ENCODE peak calls at places on chromosomes 1 and 21, in four cellular contexts. C, G, X and V are unnamed samples.

GRCh38 chr21:45404726-45405270 is at the start of gene COL18A1:
- DNase-seq in C (peak), G (no peak), X (no peak), V (peak)

GRCh38 chr1:46342084-46342656 is 1.6 kb downstream of the NSUN4 start:
- DNase-seq in C (no peak), G (no peak), X (no peak), V (no peak)

GRCh38 chr1:31241321-31241720 is 1.6 kb upstream of the NKAIN1 start:
- DNase-seq in C (no peak), G (no peak), X (no peak), V (no peak)

GRCh38 chr1:89529196-89529595 is 4.6 kb downstream of the LRRC8B start:
- DNase-seq in C (no peak), G (no peak), X (no peak), V (no peak)

GRCh38 chr1:216293673-216294072 is 129.6 kb downstream of the USH2A start:
- DNase-seq in C (no peak), G (no peak), X (no peak), V (no peak)

GRCh38 chr1:219347843-219348475 is 174.3 kb downstream of the LYPLAL1 start:
- DNase-seq in C (peak), G (no peak), X (no peak), V (no peak)

GRCh38 chr1:48560114-48560513 is 88.1 kb upstream of the SPATA6 start:
- DNase-seq in C (no peak), G (no peak), X (no peak), V (no peak)

GRCh38 chr1:245091818-245092637 is 62.8 kb upstream of the KIF26B start:
- DNase-seq in C (peak), G (no peak), X (no peak), V (peak)

GRCh38 chr21:43331962-43332458 is 94.9 kb downstream of the SIK1 start:
- DNase-seq in C (peak), G (no peak), X (no peak), V (peak)

GRCh38 chr1:185483647-185484450 is 166.8 kb upstream of the IVNS1ABP start:
- DNase-seq in C (no peak), G (no peak), X (no peak), V (peak)

GRCh38 chr1:178397678-178398077 is 99.1 kb downstream of the CLEC20A start:
- DNase-seq in C (no peak), G (no peak), X (no peak), V (no peak)

GRCh38 chr1:153774780-153775431 is at the start of gene SLC27A3:
- DNase-seq in C (peak), G (no peak), X (no peak), V (peak)

GRCh38 chr1:245177071-245177900 is 22.5 kb downstream of the KIF26B start:
- DNase-seq in C (no peak), G (no peak), X (no peak), V (no peak)

GRCh38 chr1:156194300-156194652 is 372 bp downstream of the SLC25A44 start:
- DNase-seq in C (no peak), G (no peak), X (no peak), V (no peak)

GRCh38 chr1:44860891-44861290 is 17.8 kb upstream of the PTCH2 start:
- DNase-seq in C (no peak), G (no peak), X (no peak), V (no peak)

GRCh38 chr1:183831336-183831735 is 26.4 kb downstream of the RGL1 start:
- DNase-seq in C (no peak), G (no peak), X (no peak), V (no peak)

GRCh38 chr21:33802458-33802857 is 113.1 kb downstream of the ATP5PO start:
- DNase-seq in C (no peak), G (no peak), X (no peak), V (no peak)

GRCh38 chr21:31667141-31667540 is 7.6 kb downstream of the SOD1 start:
- DNase-seq in C (no peak), G (no peak), X (no peak), V (no peak)

GRCh38 chr1:162328507-162328906 is 48.1 kb downstream of the SPATA46 start:
- DNase-seq in C (no peak), G (no peak), X (no peak), V (no peak)

GRCh38 chr1:22916469-22916817 is 56.2 kb downstream of the LACTBL1 start:
- DNase-seq in C (no peak), G (no peak), X (no peak), V (no peak)

GRCh38 chr1:2389644-2390043 is 1.7 kb downstream of the MORN1 start:
- DNase-seq in C (no peak), G (no peak), X (no peak), V (no peak)

GRCh38 chr1:2392071-2392442 is 416 bp downstream of the RER1 start:
- DNase-seq in C (no peak), G (no peak), X (no peak), V (no peak)

GRCh38 chr1:2391034-2391384 is 345 bp downstream of the MORN1 start:
- DNase-seq in C (no peak), G (no peak), X (no peak), V (no peak)

GRCh38 chr1:2392686-2393085 is 1.0 kb downstream of the RER1 start:
- DNase-seq in C (no peak), G (no peak), X (no peak), V (no peak)

GRCh38 chr1:2391385-2392070 is at the start of the genes MORN1 and RER1:
- DNase-seq in C (peak), G (peak), X (peak), V (peak)
- TF ChIP-seq POLR2A in C (peak), G (peak), X (peak), V (peak)

GRCh38 chr1:227729144-227729880 is 5.8 kb downstream of the JMJD4 start:
- DNase-seq in C (peak), G (no peak), X (no peak), V (no peak)
- H3K27ac ChIP-seq in C (peak), G (peak), X (peak), V (no peak)

GRCh38 chr1:209609403-209610377 is 26.2 kb downstream of the CAMK1G start:
- DNase-seq in C (no peak), G (no peak), X (no peak), V (no peak)
- TF ChIP-seq POLR2A in C (no peak), G (no peak), X (no peak), V (no peak)

GRCh38 chr1:167687919-167688519 is 33.8 kb upstream of the MPZL1 start:
- DNase-seq in C (peak), G (peak), X (no peak), V (peak)
- H3K27ac ChIP-seq in C (peak), G (no peak), X (no peak), V (no peak)

DNA sequence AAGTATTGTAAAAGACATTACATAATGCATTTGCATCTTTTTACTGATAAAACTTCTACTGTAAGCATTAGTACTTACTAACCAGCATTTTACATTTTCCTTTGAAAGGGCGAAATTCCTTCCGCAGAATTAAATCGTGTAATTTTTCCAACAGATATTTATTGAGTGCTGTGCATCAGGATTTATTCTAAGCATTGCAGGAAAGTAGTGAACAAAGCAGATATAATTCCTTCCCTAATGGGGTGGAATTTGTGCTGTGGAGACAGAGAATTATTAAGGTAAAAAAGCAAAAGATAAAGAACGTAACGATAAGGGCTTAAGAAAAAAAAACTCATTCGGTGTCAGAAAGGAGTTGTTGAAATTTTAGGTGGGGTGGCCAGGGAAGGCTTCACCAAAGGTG is 7.6 kb upstream of the ETS2 start:
- DNase-seq in C (no peak), G (no peak), X (no peak), V (no peak)
- TF ChIP-seq POLR2A in C (no peak), G (no peak), X (no peak), V (no peak)

DNA sequence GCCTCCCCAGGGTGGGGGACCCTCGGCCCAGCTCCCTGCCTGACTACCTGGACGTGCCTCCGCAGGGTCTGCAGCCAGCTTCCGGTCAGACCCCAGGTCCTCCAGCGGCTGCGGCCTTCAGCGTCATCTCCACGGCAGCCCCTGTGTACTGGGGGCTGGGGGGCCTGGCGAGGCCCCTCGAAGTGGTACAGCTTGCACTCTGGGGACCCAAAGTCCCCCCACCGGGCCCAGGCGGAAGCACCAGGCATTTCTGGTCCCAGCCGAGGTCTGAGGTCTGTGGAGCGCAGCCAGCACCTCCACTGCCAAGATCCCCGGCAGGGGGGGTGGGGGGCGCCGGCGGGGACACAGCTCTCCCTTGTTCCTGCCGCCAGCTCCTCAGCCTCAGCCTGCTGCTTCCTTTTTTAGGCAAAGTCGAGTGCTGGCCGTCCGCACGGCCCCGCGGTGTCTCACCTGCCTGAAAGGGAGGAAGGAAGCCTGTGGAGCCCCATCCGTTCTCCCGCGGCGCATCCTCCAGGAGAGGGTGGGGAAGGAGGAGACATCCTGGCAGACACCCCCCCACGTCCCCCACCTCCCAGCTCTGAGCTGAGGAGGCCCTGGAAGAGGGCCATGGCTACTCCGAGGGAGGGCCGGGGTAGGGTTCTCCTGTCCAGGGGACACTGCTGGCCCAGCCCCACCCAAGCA is 1.2 kb upstream of the VWA1 start:
- DNase-seq in C (peak), G (no peak), X (no peak), V (peak)
- H3K27ac ChIP-seq in C (peak), G (peak), X (peak), V (peak)

DNA sequence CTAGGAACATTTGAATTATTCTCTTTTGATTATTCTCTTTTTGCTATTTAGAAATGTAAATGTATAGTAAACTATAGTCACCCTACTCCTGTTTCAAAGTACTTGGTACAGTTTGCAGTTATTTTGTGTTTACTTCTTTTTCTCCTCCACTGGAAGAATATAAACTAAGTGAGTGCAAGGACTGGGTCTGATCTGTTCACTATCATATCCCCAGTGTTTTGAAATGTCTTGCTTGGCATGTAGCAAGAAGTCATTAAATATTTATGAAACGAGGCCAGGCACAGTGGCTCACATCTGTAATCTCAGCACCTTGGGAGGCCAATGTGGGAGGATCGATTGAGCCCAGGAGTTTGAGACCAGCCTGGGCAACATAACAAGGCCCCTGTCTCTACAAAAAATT is 35.8 kb upstream of the PODN start:
- DNase-seq in C (no peak), G (no peak), X (no peak), V (no peak)
- TF ChIP-seq POLR2A in C (no peak), G (no peak), X (no peak), V (no peak)